ENCODE peak calls at places on chromosomes 16 and 17, in seven cellular contexts. L, B, D, F, M, I and Q are unnamed samples.

GRCh38 chr16:54431041-54431996 is 144.7 kb upstream of the IRX3 start:
- DNase-seq in L (no peak), B (no peak), D (no peak), F (no peak), M (no peak), I (no peak), Q (peak)

GRCh38 chr17:4582691-4583090 is 1.6 kb upstream of the SMTNL2 start:
- DNase-seq in L (no peak), B (no peak), D (no peak), F (no peak), M (no peak), I (no peak), Q (no peak)

GRCh38 chr16:68179196-68179795 is 56.6 kb downstream of the ESRP2 start:
- DNase-seq in L (no peak), B (no peak), D (no peak), F (no peak), M (no peak), I (no peak), Q (no peak)

GRCh38 chr17:72697602-72698146 is 394.8 kb downstream of the SLC39A11 start:
- DNase-seq in L (no peak), B (peak), D (no peak), F (no peak), M (no peak), I (peak), Q (peak)

GRCh38 chr17:2797226-2797625 is 988 bp downstream of the RAP1GAP2 start:
- DNase-seq in L (no peak), B (no peak), D (no peak), F (no peak), M (no peak), I (no peak), Q (no peak)

GRCh38 chr16:10756574-10756973 is 12.9 kb downstream of the NUBP1 start:
- DNase-seq in L (no peak), B (no peak), D (no peak), F (no peak), M (no peak), I (no peak), Q (no peak)

GRCh38 chr17:6753006-6753445 is 2.8 kb upstream of the XAF1 start:
- DNase-seq in L (peak), B (no peak), D (no peak), F (peak), M (no peak), I (peak), Q (peak)

GRCh38 chr16:12336158-12336557 is 359.6 kb downstream of the SNX29 start:
- DNase-seq in L (no peak), B (no peak), D (no peak), F (no peak), M (no peak), I (no peak), Q (no peak)

GRCh38 chr17:47315451-47316266 is 8.1 kb upstream of the EFCAB13 start:
- DNase-seq in L (peak), B (no peak), D (no peak), F (peak), M (no peak), I (peak), Q (peak)

GRCh38 chr17:75504347-75505151 is 10.8 kb downstream of the CASKIN2 start:
- DNase-seq in L (no peak), B (no peak), D (no peak), F (peak), M (no peak), I (peak), Q (peak)

GRCh38 chr16:87832759-87833502 is 36.4 kb downstream of the SLC7A5 start:
- DNase-seq in L (no peak), B (no peak), D (no peak), F (no peak), M (no peak), I (no peak), Q (no peak)

GRCh38 chr17:35404360-35404759 is 27.9 kb downstream of the SLFN12 start:
- DNase-seq in L (peak), B (no peak), D (no peak), F (no peak), M (no peak), I (peak), Q (no peak)

GRCh38 chr17:81470270-81470943 is 42.2 kb downstream of the ACTG1 start:
- DNase-seq in L (no peak), B (no peak), D (no peak), F (no peak), M (no peak), I (no peak), Q (no peak)

GRCh38 chr17:2816688-2817087 is 20.4 kb downstream of the RAP1GAP2 start:
- DNase-seq in L (no peak), B (no peak), D (no peak), F (no peak), M (no peak), I (no peak), Q (no peak)

GRCh38 chr17:75892556-75893224 is 4.1 kb downstream of the TRIM65 start:
- DNase-seq in L (no peak), B (no peak), D (no peak), F (no peak), M (no peak), I (no peak), Q (no peak)

GRCh38 chr17:34252890-34253525 is 2.1 kb upstream of the CCL2 start:
- DNase-seq in L (no peak), B (no peak), D (no peak), F (no peak), M (no peak), I (no peak), Q (no peak)

GRCh38 chr16:79485020-79485419 is 115.5 kb downstream of the MAF start:
- DNase-seq in L (no peak), B (no peak), D (no peak), F (no peak), M (no peak), I (no peak), Q (no peak)

GRCh38 chr17:12953126-12953525 is 64.7 kb downstream of the ELAC2 start:
- DNase-seq in L (no peak), B (no peak), D (no peak), F (no peak), M (no peak), I (no peak), Q (no peak)

GRCh38 chr16:19871721-19872120 is 12.9 kb downstream of the GPRC5B start:
- DNase-seq in L (no peak), B (no peak), D (no peak), F (no peak), M (no peak), I (no peak), Q (no peak)

GRCh38 chr17:75832164-75832651 is 12.0 kb downstream of the UNC13D start:
- DNase-seq in L (peak), B (no peak), D (no peak), F (peak), M (no peak), I (peak), Q (peak)

GRCh38 chr17:8087075-8087941 is at the start of gene ALOX12B:
- DNase-seq in L (no peak), B (no peak), D (no peak), F (no peak), M (no peak), I (no peak), Q (no peak)

GRCh38 chr16:56352351-56353053 is 72.8 kb downstream of the AMFR start:
- DNase-seq in L (no peak), B (no peak), D (no peak), F (no peak), M (no peak), I (no peak), Q (no peak)

GRCh38 chr16:49622084-49622390 is 233.9 kb downstream of the ZNF423 start:
- DNase-seq in L (no peak), B (no peak), D (no peak), F (no peak), M (no peak), I (no peak), Q (no peak)

GRCh38 chr17:19370493-19370960 is 7.8 kb upstream of the MAPK7 start:
- DNase-seq in L (no peak), B (no peak), D (no peak), F (no peak), M (no peak), I (no peak), Q (no peak)

GRCh38 chr16:28514246-28514645 is 7.6 kb upstream of the IL27 start:
- DNase-seq in L (no peak), B (no peak), D (no peak), F (no peak), M (no peak), I (no peak), Q (no peak)

GRCh38 chr17:44636562-44636961 is 19.7 kb upstream of the MEIOC start:
- DNase-seq in L (peak), B (no peak), D (no peak), F (peak), M (no peak), I (peak), Q (peak)

GRCh38 chr17:7740481-7741001 is 23.0 kb downstream of the DNAH2 start:
- DNase-seq in L (no peak), B (no peak), D (no peak), F (no peak), M (no peak), I (no peak), Q (no peak)